ENCODE peak calls at places on chromosomes 11 and 22, in ten cellular contexts. L is lower lobe of right lung; T is hippocampal formation; F is RWPE1; B is mesenchymal stem cell; S is CD8-positive, alpha-beta T cell; I is foreskin fibroblast; N is fibroblast of gingiva; V is Kasumi-1; A is iPS-NIHi11. R is an unnamed sample.

GRCh38 chr22:31970490-31971444 is 26.4 kb downstream of the YWHAH start:
- DNase-seq in V (peak; percentile 65), I (peak; percentile 82), A (peak; percentile 97), N (peak; percentile 32), F (peak; percentile 85), T (peak; percentile 41), B (peak; percentile 76), S (peak; percentile 87), L (peak; percentile 90), R (peak; percentile 99)

GRCh38 chr11:132054822-132055221 is 684.4 kb downstream of the NTM start:
- DNase-seq in B (peak; percentile 83), F (peak; percentile 13), V (no peak), N (peak; percentile 68), L (no peak), A (no peak), T (no peak), I (peak; percentile 92), S (no peak), R (no peak)

GRCh38 chr22:50730013-50730891 is 7.8 kb upstream of the ACR start:
- DNase-seq in B (no peak), F (no peak), T (no peak), A (no peak), V (no peak), L (peak; percentile 43), I (no peak), S (no peak), N (no peak), R (no peak)

GRCh38 chr11:78216021-78216420 is 27.3 kb downstream of the USP35 start:
- DNase-seq in I (no peak), T (no peak), F (no peak), S (no peak), A (no peak), V (no peak), B (no peak), N (no peak), L (no peak), R (peak; percentile 17)

GRCh38 chr11:61332266-61332822 is 561 bp downstream of the DDB1 start:
- DNase-seq in I (peak; percentile 56), V (no peak), F (peak; percentile 45), T (no peak), L (no peak), S (peak; percentile 16), N (peak; percentile 19), B (peak; percentile 71), A (peak; percentile 68), R (no peak)

GRCh38 chr22:30183861-30184278 is 62.7 kb downstream of the LIF start:
- DNase-seq in B (peak; percentile 85), S (no peak), N (no peak), T (no peak), L (no peak), F (no peak), A (no peak), V (no peak), I (no peak), R (no peak)

GRCh38 chr11:96579642-96580041 is 189.8 kb downstream of the JRKL start:
- DNase-seq in A (no peak), V (no peak), B (no peak), I (no peak), F (no peak), S (no peak), T (no peak), L (no peak), N (no peak), R (no peak)

GRCh38 chr11:48063424-48063978 is 83.1 kb downstream of the PTPRJ start:
- DNase-seq in S (no peak), F (peak; percentile 26), T (no peak), V (no peak), N (peak; percentile 97), B (peak; percentile 92), A (no peak), L (no peak), I (peak; percentile 93), R (no peak)

GRCh38 chr22:23074451-23074850 is 4.1 kb downstream of the GNAZ start:
- DNase-seq in F (no peak), V (no peak), T (no peak), L (peak; percentile 24), B (no peak), N (no peak), I (no peak), A (no peak), S (no peak), R (no peak)

GRCh38 chr11:120225372-120225909 is 14.5 kb upstream of the POU2F3 start:
- DNase-seq in F (no peak), B (no peak), S (no peak), V (no peak), I (peak; percentile 47), L (no peak), N (no peak), T (no peak), A (no peak), R (no peak)

GRCh38 chr11:69950120-69950519 is 128.0 kb upstream of the ANO1 start:
- DNase-seq in B (no peak), N (no peak), A (peak; percentile 93), I (no peak), V (no peak), F (peak; percentile 42), T (no peak), S (no peak), L (no peak), R (peak; percentile 94)

GRCh38 chr11:121892131-121892681 is 223.8 kb downstream of the BLID start:
- DNase-seq in T (no peak), I (peak; percentile 86), V (no peak), S (no peak), L (no peak), F (peak; percentile 32), A (peak; percentile 38), B (peak; percentile 43), N (peak; percentile 88), R (peak; percentile 63)

GRCh38 chr11:36352919-36353318 is 56.8 kb downstream of the PRR5L start:
- DNase-seq in F (no peak), S (peak; percentile 57), B (no peak), I (no peak), V (no peak), N (no peak), A (no peak), T (peak; percentile 38), L (no peak), R (no peak)

GRCh38 chr11:57798905-57799559 is 37.4 kb downstream of the CTNND1 start:
- DNase-seq in T (no peak), S (no peak), L (peak; percentile 53), N (peak; percentile 73), I (peak; percentile 94), A (no peak), F (peak; percentile 90), B (peak; percentile 31), V (no peak), R (no peak)

GRCh38 chr22:50281957-50282356 is 11.8 kb upstream of the MAPK11 start:
- DNase-seq in T (no peak), V (no peak), S (no peak), B (no peak), I (no peak), A (no peak), F (no peak), N (no peak), L (no peak), R (no peak)

GRCh38 chr11:134560566-134561347 is 148.7 kb upstream of the B3GAT1 start:
- DNase-seq in S (no peak), I (no peak), B (no peak), T (no peak), L (no peak), V (no peak), F (no peak), A (peak; percentile 55), N (no peak), R (peak; percentile 69)

GRCh38 chr22:21961886-21962654 is 9.4 kb upstream of the PPM1F start:
- DNase-seq in F (no peak), T (no peak), S (no peak), L (no peak), A (no peak), N (peak; percentile 43), V (no peak), I (peak; percentile 79), B (peak; percentile 22), R (peak; percentile 34)

GRCh38 chr11:106998126-106998525 is 20.1 kb downstream of the GUCY1A2 start:
- DNase-seq in V (no peak), N (no peak), L (no peak), T (no peak), I (peak; percentile 75), F (no peak), A (no peak), S (no peak), B (peak; percentile 61), R (no peak)

GRCh38 chr22:39913321-39913720 is 12.4 kb downstream of the GRAP2 start:
- DNase-seq in B (no peak), L (no peak), V (no peak), I (no peak), S (no peak), A (no peak), N (no peak), T (no peak), F (no peak), R (no peak)

GRCh38 chr11:83087035-83087434 is 15.3 kb upstream of the RAB30 start:
- DNase-seq in L (no peak), S (no peak), B (no peak), F (peak; percentile 25), T (no peak), N (no peak), V (peak; percentile 31), I (no peak), A (no peak), R (no peak)

GRCh38 chr11:60951909-60952741 is at the start of gene SLC15A3:
- DNase-seq in S (peak; percentile 46), T (no peak), F (no peak), V (peak; percentile 74), A (peak; percentile 42), N (peak; percentile 35), L (peak; percentile 90), I (peak; percentile 46), B (peak; percentile 65), R (peak; percentile 83)

GRCh38 chr22:46803031-46803880 is 40.8 kb downstream of the TBC1D22A start:
- DNase-seq in N (no peak), T (no peak), A (peak; percentile 90), S (peak; percentile 71), F (peak; percentile 59), I (peak; percentile 19), B (peak; percentile 17), L (peak; percentile 83), V (no peak), R (peak; percentile 90)

GRCh38 chr22:27318516-27318915 is 483.0 kb downstream of the MN1 start:
- DNase-seq in T (no peak), N (peak; percentile 76), B (peak; percentile 96), F (no peak), L (no peak), S (no peak), I (peak; percentile 38), A (no peak), V (no peak), R (no peak)

GRCh38 chr22:49214976-49215375 is 612.7 kb downstream of the BRD1 start:
- DNase-seq in N (no peak), B (no peak), S (no peak), V (no peak), A (no peak), L (peak; percentile 31), F (no peak), T (no peak), I (no peak), R (peak; percentile 18)

GRCh38 chr22:37304595-37305343 is 22.5 kb downstream of the CYTH4 start:
- DNase-seq in B (peak; percentile 82), I (peak; percentile 57), V (no peak), L (no peak), A (peak; percentile 72), F (no peak), S (no peak), T (no peak), N (no peak), R (no peak)

GRCh38 chr11:14380947-14381555 is 22.1 kb upstream of the RRAS2 start:
- DNase-seq in I (peak; percentile 89), L (peak; percentile 81), B (peak; percentile 65), A (peak; percentile 83), V (no peak), T (peak; percentile 61), S (peak; percentile 45), F (peak; percentile 69), N (peak; percentile 65), R (peak; percentile 88)

GRCh38 chr11:69949327-69949726 is 128.8 kb upstream of the ANO1 start:
- DNase-seq in I (peak; percentile 81), L (no peak), V (no peak), T (no peak), A (peak; percentile 66), S (no peak), N (peak; percentile 20), B (peak; percentile 94), F (peak; percentile 86), R (peak; percentile 87)

GRCh38 chr11:44067266-44067665 is 1.2 kb downstream of the ACCS start:
- DNase-seq in I (no peak), V (peak; percentile 46), T (no peak), N (no peak), L (no peak), B (no peak), F (no peak), S (no peak), A (no peak), R (no peak)